ENCODE peak calls at places on chromosomes 5 and 9, in seven cellular contexts. One of them, this sample, is unnamed.

GRCh38 chr9:33426843-33427293 is 20.5 kb downstream of the AQP3 start:
- DNase-seq in mesenchymal stem cell: no peak
- DNase-seq in neuronal stem cell: no peak
- DNase-seq in mesendoderm: no peak
- DNase-seq in trophoblast cell: peak
- DNase-seq in H1: no peak
- DNase-seq in IMR-90: no peak
- DNase-seq in this sample: no peak

GRCh38 chr9:122090981-122091380 is 2.1 kb downstream of the TTLL11 start:
- DNase-seq in mesendoderm: no peak
- DNase-seq in trophoblast cell: no peak
- DNase-seq in mesenchymal stem cell: no peak
- DNase-seq in H1: no peak
- DNase-seq in IMR-90: no peak
- DNase-seq in neuronal stem cell: no peak
- DNase-seq in this sample: no peak

GRCh38 chr5:170484459-170484831 is 19.4 kb upstream of the KCNIP1 start:
- DNase-seq in mesendoderm: no peak
- DNase-seq in IMR-90: no peak
- DNase-seq in trophoblast cell: no peak
- DNase-seq in mesenchymal stem cell: no peak
- DNase-seq in H1: no peak
- DNase-seq in neuronal stem cell: no peak
- DNase-seq in this sample: no peak

GRCh38 chr5:54669845-54670635 is 152.5 kb downstream of the SNX18 start:
- DNase-seq in neuronal stem cell: no peak
- DNase-seq in IMR-90: peak
- DNase-seq in mesenchymal stem cell: no peak
- DNase-seq in H1: no peak
- DNase-seq in mesendoderm: no peak
- DNase-seq in trophoblast cell: no peak
- DNase-seq in this sample: no peak

GRCh38 chr5:144421411-144421810 is 250.7 kb downstream of the KCTD16 start:
- DNase-seq in mesendoderm: peak
- DNase-seq in mesenchymal stem cell: peak
- DNase-seq in trophoblast cell: peak
- DNase-seq in H1: no peak
- DNase-seq in neuronal stem cell: no peak
- DNase-seq in IMR-90: no peak
- DNase-seq in this sample: no peak

GRCh38 chr9:135060461-135061116 is 26.9 kb upstream of the OLFM1 start:
- DNase-seq in trophoblast cell: no peak
- DNase-seq in mesendoderm: no peak
- DNase-seq in mesenchymal stem cell: no peak
- DNase-seq in neuronal stem cell: no peak
- DNase-seq in IMR-90: no peak
- DNase-seq in H1: no peak
- DNase-seq in this sample: peak

GRCh38 chr9:129494113-129494789 is 126.7 kb downstream of the C9orf50 start:
- DNase-seq in H1: no peak
- DNase-seq in mesendoderm: no peak
- DNase-seq in IMR-90: no peak
- DNase-seq in trophoblast cell: peak
- DNase-seq in neuronal stem cell: no peak
- DNase-seq in mesenchymal stem cell: no peak
- DNase-seq in this sample: no peak

GRCh38 chr9:96423985-96424336 is 5.8 kb upstream of the ZNF367 start:
- DNase-seq in neuronal stem cell: no peak
- DNase-seq in mesenchymal stem cell: no peak
- DNase-seq in mesendoderm: no peak
- DNase-seq in IMR-90: no peak
- DNase-seq in trophoblast cell: no peak
- DNase-seq in H1: no peak
- DNase-seq in this sample: no peak

GRCh38 chr5:133032852-133033742 is 6.7 kb upstream of the ZCCHC10 start:
- DNase-seq in mesendoderm: peak
- DNase-seq in IMR-90: no peak
- DNase-seq in trophoblast cell: no peak
- DNase-seq in mesenchymal stem cell: no peak
- DNase-seq in H1: no peak
- DNase-seq in neuronal stem cell: no peak
- DNase-seq in this sample: no peak

GRCh38 chr5:168637281-168637680 is 58.1 kb upstream of the PANK3 start:
- DNase-seq in neuronal stem cell: no peak
- DNase-seq in mesendoderm: no peak
- DNase-seq in IMR-90: no peak
- DNase-seq in mesenchymal stem cell: no peak
- DNase-seq in H1: no peak
- DNase-seq in trophoblast cell: no peak
- DNase-seq in this sample: no peak

GRCh38 chr5:81393783-81394718 is at the start of gene ACOT12:
- DNase-seq in neuronal stem cell: peak
- DNase-seq in H1: peak
- DNase-seq in mesenchymal stem cell: peak
- DNase-seq in mesendoderm: peak
- DNase-seq in trophoblast cell: no peak
- DNase-seq in IMR-90: peak
- DNase-seq in this sample: peak

GRCh38 chr5:91293131-91293530 is 90.0 kb downstream of the ARRDC3 start:
- DNase-seq in trophoblast cell: no peak
- DNase-seq in mesenchymal stem cell: peak
- DNase-seq in mesendoderm: peak
- DNase-seq in IMR-90: peak
- DNase-seq in H1: no peak
- DNase-seq in neuronal stem cell: peak
- DNase-seq in this sample: peak

GRCh38 chr5:91288117-91288516 is 95.0 kb downstream of the ARRDC3 start:
- DNase-seq in neuronal stem cell: no peak
- DNase-seq in IMR-90: peak
- DNase-seq in H1: no peak
- DNase-seq in mesenchymal stem cell: peak
- DNase-seq in mesendoderm: no peak
- DNase-seq in trophoblast cell: no peak
- DNase-seq in this sample: no peak

GRCh38 chr5:91296691-91297143 is 86.4 kb downstream of the ARRDC3 start:
- DNase-seq in trophoblast cell: no peak
- DNase-seq in H1: no peak
- DNase-seq in mesenchymal stem cell: no peak
- DNase-seq in IMR-90: no peak
- DNase-seq in mesendoderm: no peak
- DNase-seq in neuronal stem cell: no peak
- DNase-seq in this sample: no peak

GRCh38 chr5:91288517-91288916 is 94.6 kb downstream of the ARRDC3 start:
- DNase-seq in neuronal stem cell: no peak
- DNase-seq in trophoblast cell: no peak
- DNase-seq in mesenchymal stem cell: no peak
- DNase-seq in mesendoderm: no peak
- DNase-seq in IMR-90: no peak
- DNase-seq in H1: no peak
- DNase-seq in this sample: no peak

GRCh38 chr5:91291628-91292569 is 91.2 kb downstream of the ARRDC3 start:
- DNase-seq in neuronal stem cell: no peak
- DNase-seq in mesendoderm: no peak
- DNase-seq in IMR-90: no peak
- DNase-seq in H1: no peak
- DNase-seq in mesenchymal stem cell: no peak
- DNase-seq in trophoblast cell: peak
- DNase-seq in this sample: no peak
- H2BK5ac ChIP-seq in neuronal stem cell: no peak
- H2BK5ac ChIP-seq in mesendoderm: no peak
- H2BK5ac ChIP-seq in IMR-90: no peak
- H2BK5ac ChIP-seq in H1: no peak
- H2BK5ac ChIP-seq in mesenchymal stem cell: no peak
- H2BK5ac ChIP-seq in trophoblast cell: no peak
- H2BK5ac ChIP-seq in this sample: no peak

GRCh38 chr9:131965101-131965500 is 114.6 kb downstream of the MED27 start:
- DNase-seq in neuronal stem cell: no peak
- DNase-seq in H1: no peak
- DNase-seq in IMR-90: no peak
- DNase-seq in trophoblast cell: no peak
- DNase-seq in mesenchymal stem cell: no peak
- DNase-seq in mesendoderm: no peak
- DNase-seq in this sample: no peak

GRCh38 chr9:131969469-131969989 is 110.1 kb downstream of the MED27 start:
- DNase-seq in IMR-90: no peak
- DNase-seq in trophoblast cell: no peak
- DNase-seq in neuronal stem cell: no peak
- DNase-seq in mesendoderm: no peak
- DNase-seq in mesenchymal stem cell: no peak
- DNase-seq in H1: no peak
- DNase-seq in this sample: no peak

GRCh38 chr9:131971482-131972074 is 108.1 kb downstream of the MED27 start:
- DNase-seq in neuronal stem cell: no peak
- DNase-seq in mesendoderm: no peak
- DNase-seq in H1: no peak
- DNase-seq in trophoblast cell: no peak
- DNase-seq in IMR-90: no peak
- DNase-seq in mesenchymal stem cell: no peak
- DNase-seq in this sample: no peak

GRCh38 chr9:131965841-131966240 is 113.8 kb downstream of the MED27 start:
- DNase-seq in neuronal stem cell: no peak
- DNase-seq in IMR-90: no peak
- DNase-seq in mesendoderm: no peak
- DNase-seq in H1: no peak
- DNase-seq in trophoblast cell: no peak
- DNase-seq in mesenchymal stem cell: no peak
- DNase-seq in this sample: peak

GRCh38 chr9:131968632-131969031 is 111.0 kb downstream of the MED27 start:
- DNase-seq in neuronal stem cell: no peak
- DNase-seq in mesenchymal stem cell: no peak
- DNase-seq in trophoblast cell: no peak
- DNase-seq in H1: no peak
- DNase-seq in mesendoderm: no peak
- DNase-seq in IMR-90: no peak
- DNase-seq in this sample: no peak
- H2BK5ac ChIP-seq in neuronal stem cell: no peak
- H2BK5ac ChIP-seq in mesenchymal stem cell: no peak
- H2BK5ac ChIP-seq in trophoblast cell: peak
- H2BK5ac ChIP-seq in H1: no peak
- H2BK5ac ChIP-seq in mesendoderm: no peak
- H2BK5ac ChIP-seq in IMR-90: no peak
- H2BK5ac ChIP-seq in this sample: no peak

DNA sequence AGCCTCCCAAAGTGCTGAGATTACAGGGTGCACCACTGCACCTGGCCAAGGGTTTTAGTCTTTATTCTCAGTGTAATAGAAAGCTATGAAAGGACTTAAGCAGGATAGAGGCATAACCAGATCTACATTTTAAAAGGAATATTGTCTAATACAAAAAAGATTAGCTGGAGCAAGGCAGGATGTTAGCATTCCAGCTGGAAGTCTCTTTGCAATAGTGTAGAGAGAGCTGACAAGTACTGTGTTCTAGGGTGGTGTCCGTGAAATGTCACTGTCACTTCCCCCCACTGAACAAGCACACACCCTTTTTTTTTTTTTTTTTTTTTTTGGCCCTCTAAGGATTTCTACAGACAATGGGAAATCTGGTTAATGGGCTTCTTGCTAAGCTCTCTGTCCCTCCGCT is 24.2 kb upstream of the DEPDC1B start:
- DNase-seq in neuronal stem cell: no peak
- DNase-seq in mesenchymal stem cell: no peak
- DNase-seq in IMR-90: no peak
- DNase-seq in H1: no peak
- DNase-seq in mesendoderm: no peak
- DNase-seq in trophoblast cell: no peak
- DNase-seq in this sample: no peak
- H2BK5ac ChIP-seq in neuronal stem cell: no peak
- H2BK5ac ChIP-seq in mesenchymal stem cell: no peak
- H2BK5ac ChIP-seq in IMR-90: no peak
- H2BK5ac ChIP-seq in H1: no peak
- H2BK5ac ChIP-seq in mesendoderm: no peak
- H2BK5ac ChIP-seq in trophoblast cell: no peak
- H2BK5ac ChIP-seq in this sample: no peak

GRCh38 chr5:108084105-108084504 is 297.8 kb downstream of the FBXL17 start:
- DNase-seq in IMR-90: peak
- DNase-seq in mesendoderm: no peak
- DNase-seq in trophoblast cell: no peak
- DNase-seq in mesenchymal stem cell: no peak
- DNase-seq in neuronal stem cell: no peak
- DNase-seq in H1: no peak
- DNase-seq in this sample: no peak
- H2BK5ac ChIP-seq in IMR-90: no peak
- H2BK5ac ChIP-seq in mesendoderm: no peak
- H2BK5ac ChIP-seq in trophoblast cell: no peak
- H2BK5ac ChIP-seq in mesenchymal stem cell: no peak
- H2BK5ac ChIP-seq in neuronal stem cell: no peak
- H2BK5ac ChIP-seq in H1: no peak
- H2BK5ac ChIP-seq in this sample: no peak

DNA sequence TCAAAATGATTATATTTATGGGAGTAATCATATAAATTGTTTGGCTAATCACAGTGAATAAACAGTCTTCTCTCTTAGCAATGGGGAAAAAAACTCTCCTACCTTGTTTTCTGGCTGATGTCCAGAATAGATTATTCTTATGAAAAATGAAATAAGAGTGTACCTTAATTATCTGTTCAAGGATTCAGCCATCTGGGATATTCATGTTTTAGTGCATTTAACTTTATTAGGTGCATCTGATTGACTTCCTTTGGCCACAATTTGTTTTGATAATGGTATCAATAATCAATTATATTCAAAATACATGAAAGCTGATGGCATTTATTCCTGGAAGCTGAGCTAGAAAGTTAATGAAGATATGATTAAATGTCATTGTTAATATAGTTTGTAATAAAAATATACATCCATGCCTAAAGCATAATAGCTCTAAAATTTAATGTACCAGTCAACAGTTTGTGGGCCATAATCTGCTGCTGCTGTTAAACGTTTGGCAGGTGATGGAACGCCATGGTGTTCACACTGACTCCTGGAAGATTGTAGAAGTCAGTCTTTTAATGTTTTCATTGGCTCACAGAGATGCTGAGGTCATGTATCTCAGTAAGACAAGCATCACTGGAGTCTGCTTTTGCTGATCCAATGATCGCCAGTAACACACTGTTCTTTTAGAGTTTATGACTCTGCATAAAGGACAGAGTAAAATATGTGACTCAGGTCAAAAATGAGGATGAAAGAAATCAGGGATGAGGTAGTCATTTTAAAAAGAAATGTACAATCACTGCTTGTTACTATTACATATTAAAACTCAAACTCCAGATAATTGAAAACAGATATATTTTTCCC is 105.8 kb downstream of the ISL1 start:
- DNase-seq in mesendoderm: no peak
- DNase-seq in H1: no peak
- DNase-seq in neuronal stem cell: no peak
- DNase-seq in IMR-90: no peak
- DNase-seq in mesenchymal stem cell: no peak
- DNase-seq in trophoblast cell: no peak
- DNase-seq in this sample: no peak
- H2BK5ac ChIP-seq in mesendoderm: no peak
- H2BK5ac ChIP-seq in H1: no peak
- H2BK5ac ChIP-seq in neuronal stem cell: no peak
- H2BK5ac ChIP-seq in IMR-90: no peak
- H2BK5ac ChIP-seq in mesenchymal stem cell: no peak
- H2BK5ac ChIP-seq in trophoblast cell: no peak
- H2BK5ac ChIP-seq in this sample: no peak